ENCODE peak calls at places on chromosome X, in nine cellular contexts. R is NB4; U is spleen; I is foreskin melanocyte; K is tibial artery; Q is activated naive CD8-positive, alpha-beta T cell treated with anti-CD3 and anti-CD28 coated beads, Interleukin-2, amount 50 U/mL, for 24 hours; B is CD8-positive, alpha-beta T cell; X is cardiac muscle cell; A is aorta. G is an unnamed sample.

GRCh38 chrX:154732421-154733071 is 18.3 kb downstream of the GAB3 start:
- DNase-seq in I (no peak), B (no peak), Q (no peak), U (no peak), A (no peak), X (no peak), R (peak), K (no peak), G (peak)

GRCh38 chrX:86047174-86047991 is at the start of gene CHM:
- DNase-seq in Q (peak), R (peak), K (peak), A (no peak), B (peak), X (peak), U (peak), I (peak), G (peak)

GRCh38 chrX:9730078-9730477 is 35.6 kb downstream of the GPR143 start:
- DNase-seq in B (no peak), I (no peak), K (no peak), Q (no peak), X (no peak), R (no peak), U (no peak), A (no peak), G (no peak)

GRCh38 chrX:71181558-71181909 is 36.9 kb downstream of the NLGN3 start:
- DNase-seq in R (peak), I (no peak), X (peak), U (no peak), Q (peak), A (no peak), B (peak), K (no peak), G (peak)

GRCh38 chrX:79366888-79367749 is at the start of gene ITM2A:
- DNase-seq in X (peak), R (peak), I (no peak), A (peak), U (peak), B (peak), K (peak), Q (peak), G (no peak)

GRCh38 chrX:111511477-111511876 is at the start of gene SERTM2:
- DNase-seq in B (no peak), X (peak), Q (no peak), A (no peak), U (no peak), I (no peak), R (peak), K (no peak), G (no peak)

GRCh38 chrX:49271341-49271740 is 1.7 kb downstream of the PPP1R3F start:
- DNase-seq in I (no peak), B (no peak), X (no peak), U (peak), K (no peak), R (no peak), A (peak), Q (no peak), G (no peak)

GRCh38 chrX:48854898-48855297 is 19.5 kb upstream of the PCSK1N start:
- DNase-seq in X (no peak), U (no peak), Q (no peak), R (peak), I (no peak), K (no peak), A (no peak), B (no peak), G (peak)

GRCh38 chrX:19386679-19387078 is 43.0 kb downstream of the PDHA1 start:
- DNase-seq in Q (no peak), X (no peak), U (no peak), A (no peak), K (no peak), R (no peak), I (no peak), B (no peak), G (no peak)

GRCh38 chrX:153969125-153969903 is 2.3 kb downstream of the HCFC1 start:
- DNase-seq in K (no peak), X (no peak), Q (no peak), A (no peak), R (peak), U (peak), B (no peak), I (no peak), G (no peak)

GRCh38 chrX:149392896-149393295 is 112.2 kb downstream of the IDS start:
- DNase-seq in U (no peak), K (no peak), R (no peak), A (no peak), I (no peak), Q (no peak), X (no peak), B (no peak), G (no peak)

GRCh38 chrX:77788050-77788449 is 2.0 kb upstream of the ATRX start:
- DNase-seq in U (no peak), Q (no peak), A (no peak), R (peak), K (no peak), B (no peak), X (no peak), I (no peak), G (peak)

GRCh38 chrX:3939967-3940610 is 226.6 kb upstream of the PRKX start:
- DNase-seq in U (no peak), X (peak), K (no peak), R (peak), A (no peak), I (peak), B (no peak), Q (no peak), G (no peak)

GRCh38 chrX:132219343-132219768 is at the start of gene RAP2C:
- DNase-seq in R (peak), X (peak), U (peak), K (peak), A (peak), Q (peak), B (peak), I (peak), G (peak)

GRCh38 chrX:50726296-50726695 is 87.7 kb downstream of the SHROOM4 start:
- DNase-seq in I (no peak), K (no peak), U (no peak), R (no peak), A (no peak), Q (no peak), X (no peak), B (no peak), G (no peak)

GRCh38 chrX:153673398-153674218 is at the start of gene PNCK:
- DNase-seq in Q (no peak), A (peak), I (no peak), K (no peak), U (peak), B (no peak), R (no peak), X (peak), G (no peak)

GRCh38 chrX:50618788-50619558 is 148.3 kb upstream of the DGKK start:
- DNase-seq in K (no peak), A (no peak), B (no peak), R (no peak), U (no peak), Q (no peak), X (no peak), I (no peak), G (no peak)

GRCh38 chrX:110403839-110404238 is 45.2 kb downstream of the RTL9 start:
- DNase-seq in Q (no peak), I (no peak), U (no peak), B (no peak), A (no peak), X (no peak), R (no peak), K (no peak), G (no peak)

GRCh38 chrX:1502853-1503252 is 34.1 kb downstream of the P2RY8 start:
- DNase-seq in I (no peak), A (peak), X (no peak), K (no peak), Q (no peak), U (peak), B (no peak), R (no peak), G (no peak)

GRCh38 chrX:109966246-109966645 is 36.7 kb upstream of the TMEM164 start:
- DNase-seq in U (no peak), Q (no peak), X (no peak), A (no peak), R (no peak), B (no peak), K (no peak), I (no peak), G (no peak)

GRCh38 chrX:77493677-77494553 is 46.7 kb downstream of the FGF16 start:
- DNase-seq in R (peak), K (no peak), B (no peak), X (peak), Q (no peak), A (no peak), U (no peak), I (no peak), G (peak)

GRCh38 chrX:9122504-9123245 is 88.7 kb upstream of the FAM9B start:
- DNase-seq in Q (no peak), B (no peak), X (no peak), A (no peak), R (no peak), U (no peak), K (no peak), I (peak), G (no peak)

GRCh38 chrX:136268051-136269048 is 17.1 kb upstream of the MAP7D3 start:
- DNase-seq in B (peak), K (peak), R (peak), Q (peak), U (no peak), I (no peak), X (peak), A (no peak), G (peak)

GRCh38 chrX:7514871-7515599 is 327.9 kb upstream of the VCX start:
- DNase-seq in Q (no peak), B (no peak), I (no peak), U (no peak), X (no peak), K (peak), A (no peak), R (no peak), G (no peak)

GRCh38 chrX:45200741-45201234 is at the start of gene DIPK2B:
- DNase-seq in I (no peak), A (peak), Q (no peak), K (no peak), R (no peak), B (no peak), X (no peak), U (no peak), G (no peak)

GRCh38 chrX:152733261-152733975 is at the start of the genes CSAG1 and MAGEA12:
- DNase-seq in I (no peak), R (no peak), K (no peak), B (no peak), Q (no peak), X (no peak), A (peak), U (peak), G (no peak)

GRCh38 chrX:39953879-39954278 is 143.9 kb downstream of the BCOR start:
- DNase-seq in R (no peak), X (peak), B (no peak), K (peak), Q (no peak), I (no peak), U (no peak), A (no peak), G (no peak)

GRCh38 chrX:49876750-49877149 is 2.5 kb upstream of the USP27X start:
- DNase-seq in K (no peak), X (peak), B (no peak), R (peak), I (no peak), A (no peak), Q (no peak), U (no peak), G (peak)

G was measured in DND-41.